ENCODE peak calls at places on chromosomes 1 and 21, in eight cellular contexts. N is left cardiac atrium, K is cardiac septum, I is NCI-H2029 treated with DMSO at 0.1 percent for 48 hours, G is NCI-H1092, H is neural crest cell, M is dermis blood vessel endothelial cell, P is left colon. A is an unnamed sample.

GRCh38 chr21:26846036-26846931 is 1.1 kb upstream of the ADAMTS1 start:
- DNase-seq in N (peak), K (peak), I (no peak), G (no peak), H (peak), M (peak), P (peak), A (peak)

GRCh38 chr1:19922015-19922688 is 1.3 kb downstream of the PLA2G2E start:
- DNase-seq in N (no peak), K (no peak), I (no peak), G (no peak), H (no peak), M (no peak), P (no peak), A (no peak)

GRCh38 chr1:227946624-227947424 is 908 bp downstream of the WNT9A start:
- DNase-seq in N (peak), K (peak), I (peak), G (peak), H (peak), M (peak), P (peak), A (peak)

GRCh38 chr1:10402729-10403274 is 3.9 kb downstream of the PGD start:
- DNase-seq in N (no peak), K (no peak), I (no peak), G (no peak), H (no peak), M (peak), P (no peak), A (peak)

GRCh38 chr21:15054089-15054488 is 10.7 kb downstream of the NRIP1 start:
- DNase-seq in N (no peak), K (no peak), I (no peak), G (no peak), H (no peak), M (peak), P (peak), A (peak)

GRCh38 chr1:53693773-53694717 is 44.9 kb downstream of the GLIS1 start:
- DNase-seq in N (no peak), K (no peak), I (no peak), G (no peak), H (no peak), M (peak), P (no peak), A (peak)

GRCh38 chr1:20698195-20698910 is 19.5 kb downstream of the KIF17 start:
- DNase-seq in N (no peak), K (no peak), I (no peak), G (no peak), H (no peak), M (no peak), P (no peak), A (no peak)

GRCh38 chr1:29975036-29975694 is 738.8 kb downstream of the PTPRU start:
- DNase-seq in N (no peak), K (no peak), I (no peak), G (no peak), H (peak), M (peak), P (no peak), A (peak)

GRCh38 chr21:38596264-38597042 is 98.2 kb upstream of the ERG start:
- DNase-seq in N (no peak), K (no peak), I (no peak), G (no peak), H (no peak), M (no peak), P (no peak), A (no peak)

GRCh38 chr1:89780721-89781120 is 40.1 kb upstream of the LRRC8D start:
- DNase-seq in N (no peak), K (no peak), I (no peak), G (no peak), H (no peak), M (peak), P (no peak), A (peak)

GRCh38 chr1:211781260-211781659 is 49.3 kb downstream of the LPGAT1 start:
- DNase-seq in N (no peak), K (no peak), I (no peak), G (no peak), H (no peak), M (no peak), P (no peak), A (no peak)

GRCh38 chr1:21577324-21577723 is 68.1 kb downstream of the ALPL start:
- DNase-seq in N (no peak), K (no peak), I (no peak), G (no peak), H (no peak), M (no peak), P (no peak), A (no peak)

GRCh38 chr21:30194701-30195299 is 21.1 kb downstream of the CLDN8 start:
- DNase-seq in N (no peak), K (no peak), I (peak), G (peak), H (peak), M (no peak), P (no peak), A (no peak)

GRCh38 chr1:153533689-153534201 is 2.0 kb downstream of the S100A6 start:
- DNase-seq in N (peak), K (peak), I (no peak), G (no peak), H (no peak), M (peak), P (peak), A (peak)

GRCh38 chr1:154912755-154913154 is 23.8 kb downstream of the PMVK start:
- DNase-seq in N (no peak), K (no peak), I (no peak), G (no peak), H (no peak), M (no peak), P (no peak), A (no peak)

GRCh38 chr1:203673550-203674411 is 47.1 kb downstream of the ATP2B4 start:
- DNase-seq in N (peak), K (no peak), I (no peak), G (no peak), H (peak), M (peak), P (peak), A (peak)

GRCh38 chr1:2808831-2809605 is 7.5 kb upstream of the TTC34 start:
- DNase-seq in N (no peak), K (no peak), I (no peak), G (no peak), H (no peak), M (no peak), P (no peak), A (no peak)

GRCh38 chr1:183952101-183952500 is 85.4 kb downstream of the COLGALT2 start:
- DNase-seq in N (no peak), K (no peak), I (no peak), G (no peak), H (no peak), M (no peak), P (no peak), A (no peak)

A was measured in lung microvascular endothelial cell.